ENCODE peak calls at places on chromosomes 4 and X, in eight cellular contexts. One of them, this sample, is unnamed.

GRCh38 chr4:94032754-94033153 is 174.9 kb upstream of the SMARCAD1 start:
- DNase-seq in heart right ventricle: no peak
- DNase-seq in NCI-H2227 treated with DMSO at 0.1 percent for 48 hours: no peak
- DNase-seq in right cardiac atrium: no peak
- DNase-seq in left colon: no peak
- DNase-seq in stimulated activated CD4-positive, alpha-beta T cell treated with anti-CD3 and anti-CD28 coated beads, Interleukin-1b, Interleukin-23, amount 100 ng/mL, for 1 hour: no peak
- DNase-seq in NCI-H2081 treated with DMSO at 0.1 percent for 48 hours: no peak
- DNase-seq in PC-9: no peak
- DNase-seq in this sample: no peak

GRCh38 chrX:10189317-10190268 is 32.8 kb downstream of the CLCN4 start:
- DNase-seq in NCI-H2081 treated with DMSO at 0.1 percent for 48 hours: no peak
- DNase-seq in heart right ventricle: peak; percentile 58
- DNase-seq in right cardiac atrium: peak; percentile 83
- DNase-seq in PC-9: peak; percentile 50
- DNase-seq in NCI-H2227 treated with DMSO at 0.1 percent for 48 hours: peak; percentile 63
- DNase-seq in stimulated activated CD4-positive, alpha-beta T cell treated with anti-CD3 and anti-CD28 coated beads, Interleukin-1b, Interleukin-23, amount 100 ng/mL, for 1 hour: peak; percentile 46
- DNase-seq in left colon: peak; percentile 74
- DNase-seq in this sample: peak; percentile 65

GRCh38 chr4:128068927-128069326 is 7.8 kb downstream of the LARP1B start:
- DNase-seq in NCI-H2081 treated with DMSO at 0.1 percent for 48 hours: no peak
- DNase-seq in PC-9: no peak
- DNase-seq in right cardiac atrium: no peak
- DNase-seq in stimulated activated CD4-positive, alpha-beta T cell treated with anti-CD3 and anti-CD28 coated beads, Interleukin-1b, Interleukin-23, amount 100 ng/mL, for 1 hour: no peak
- DNase-seq in NCI-H2227 treated with DMSO at 0.1 percent for 48 hours: no peak
- DNase-seq in left colon: no peak
- DNase-seq in heart right ventricle: no peak
- DNase-seq in this sample: no peak

GRCh38 chrX:97238632-97239031 is 354.9 kb downstream of the RPA4 start:
- DNase-seq in NCI-H2227 treated with DMSO at 0.1 percent for 48 hours: no peak
- DNase-seq in NCI-H2081 treated with DMSO at 0.1 percent for 48 hours: no peak
- DNase-seq in PC-9: peak; percentile 73
- DNase-seq in left colon: no peak
- DNase-seq in heart right ventricle: no peak
- DNase-seq in stimulated activated CD4-positive, alpha-beta T cell treated with anti-CD3 and anti-CD28 coated beads, Interleukin-1b, Interleukin-23, amount 100 ng/mL, for 1 hour: no peak
- DNase-seq in right cardiac atrium: no peak
- DNase-seq in this sample: no peak

GRCh38 chrX:107675823-107676555 is 47.7 kb downstream of the PRPS1 start:
- DNase-seq in heart right ventricle: no peak
- DNase-seq in NCI-H2227 treated with DMSO at 0.1 percent for 48 hours: no peak
- DNase-seq in right cardiac atrium: peak; percentile 69
- DNase-seq in NCI-H2081 treated with DMSO at 0.1 percent for 48 hours: no peak
- DNase-seq in left colon: no peak
- DNase-seq in stimulated activated CD4-positive, alpha-beta T cell treated with anti-CD3 and anti-CD28 coated beads, Interleukin-1b, Interleukin-23, amount 100 ng/mL, for 1 hour: no peak
- DNase-seq in PC-9: peak; percentile 36
- DNase-seq in this sample: no peak

GRCh38 chr4:8866421-8866820 is 5.2 kb downstream of the HMX1 start:
- DNase-seq in heart right ventricle: no peak
- DNase-seq in left colon: no peak
- DNase-seq in right cardiac atrium: no peak
- DNase-seq in NCI-H2081 treated with DMSO at 0.1 percent for 48 hours: no peak
- DNase-seq in PC-9: no peak
- DNase-seq in stimulated activated CD4-positive, alpha-beta T cell treated with anti-CD3 and anti-CD28 coated beads, Interleukin-1b, Interleukin-23, amount 100 ng/mL, for 1 hour: no peak
- DNase-seq in NCI-H2227 treated with DMSO at 0.1 percent for 48 hours: no peak
- DNase-seq in this sample: no peak

GRCh38 chr4:20281453-20281852 is 29.7 kb downstream of the SLIT2 start:
- DNase-seq in PC-9: no peak
- DNase-seq in right cardiac atrium: no peak
- DNase-seq in NCI-H2081 treated with DMSO at 0.1 percent for 48 hours: no peak
- DNase-seq in stimulated activated CD4-positive, alpha-beta T cell treated with anti-CD3 and anti-CD28 coated beads, Interleukin-1b, Interleukin-23, amount 100 ng/mL, for 1 hour: no peak
- DNase-seq in left colon: no peak
- DNase-seq in NCI-H2227 treated with DMSO at 0.1 percent for 48 hours: no peak
- DNase-seq in heart right ventricle: no peak
- DNase-seq in this sample: no peak

GRCh38 chr4:80425701-80426100 is 90.2 kb downstream of the CFAP299 start:
- DNase-seq in stimulated activated CD4-positive, alpha-beta T cell treated with anti-CD3 and anti-CD28 coated beads, Interleukin-1b, Interleukin-23, amount 100 ng/mL, for 1 hour: no peak
- DNase-seq in PC-9: no peak
- DNase-seq in left colon: no peak
- DNase-seq in NCI-H2227 treated with DMSO at 0.1 percent for 48 hours: no peak
- DNase-seq in heart right ventricle: no peak
- DNase-seq in NCI-H2081 treated with DMSO at 0.1 percent for 48 hours: no peak
- DNase-seq in right cardiac atrium: no peak
- DNase-seq in this sample: no peak

GRCh38 chr4:71460368-71460767 is 121.5 kb downstream of the SLC4A4 start:
- DNase-seq in right cardiac atrium: no peak
- DNase-seq in left colon: peak; percentile 25
- DNase-seq in stimulated activated CD4-positive, alpha-beta T cell treated with anti-CD3 and anti-CD28 coated beads, Interleukin-1b, Interleukin-23, amount 100 ng/mL, for 1 hour: no peak
- DNase-seq in NCI-H2081 treated with DMSO at 0.1 percent for 48 hours: no peak
- DNase-seq in NCI-H2227 treated with DMSO at 0.1 percent for 48 hours: no peak
- DNase-seq in PC-9: no peak
- DNase-seq in heart right ventricle: no peak
- DNase-seq in this sample: no peak

GRCh38 chr4:107034982-107035710 is 967 bp downstream of the DKK2 start:
- DNase-seq in left colon: no peak
- DNase-seq in heart right ventricle: no peak
- DNase-seq in right cardiac atrium: peak; percentile 54
- DNase-seq in NCI-H2081 treated with DMSO at 0.1 percent for 48 hours: no peak
- DNase-seq in stimulated activated CD4-positive, alpha-beta T cell treated with anti-CD3 and anti-CD28 coated beads, Interleukin-1b, Interleukin-23, amount 100 ng/mL, for 1 hour: no peak
- DNase-seq in PC-9: no peak
- DNase-seq in NCI-H2227 treated with DMSO at 0.1 percent for 48 hours: no peak
- DNase-seq in this sample: peak; percentile 31

GRCh38 chrX:5242091-5242790 is 986.4 kb downstream of the NLGN4X start:
- DNase-seq in PC-9: no peak
- DNase-seq in left colon: no peak
- DNase-seq in stimulated activated CD4-positive, alpha-beta T cell treated with anti-CD3 and anti-CD28 coated beads, Interleukin-1b, Interleukin-23, amount 100 ng/mL, for 1 hour: no peak
- DNase-seq in NCI-H2081 treated with DMSO at 0.1 percent for 48 hours: no peak
- DNase-seq in heart right ventricle: no peak
- DNase-seq in right cardiac atrium: no peak
- DNase-seq in NCI-H2227 treated with DMSO at 0.1 percent for 48 hours: no peak
- DNase-seq in this sample: no peak